ENCODE peak calls at places on chromosomes 3 and 15, in four cellular contexts. M is GM12865, D is Peyer's patch, L is neural crest cell. I is an unnamed sample.

GRCh38 chr3:17151598-17152373 is 267.0 kb downstream of the PLCL2 start:
- DNase-seq in L (no peak), D (peak; percentile 38), M (peak; percentile 97), I (no peak)

GRCh38 chr15:100043069-100043641 is 298.6 kb downstream of the ADAMTS17 start:
- DNase-seq in D (no peak), M (no peak), L (no peak), I (no peak)

GRCh38 chr3:106272302-106272701 is 403.5 kb upstream of the CBLB start:
- DNase-seq in L (no peak), D (no peak), M (no peak), I (no peak)

GRCh38 chr3:149245738-149246451 is 24.3 kb upstream of the CP start:
- DNase-seq in L (no peak), D (no peak), M (peak; percentile 55), I (no peak)

GRCh38 chr3:42067324-42067723 is 23.8 kb upstream of the TRAK1 start:
- DNase-seq in L (no peak), D (no peak), M (peak; percentile 92), I (no peak)

GRCh38 chr15:62209322-62209721 is 44.2 kb upstream of the C2CD4B start:
- DNase-seq in D (no peak), L (no peak), M (no peak), I (no peak)

GRCh38 chr15:64845183-64845611 is 3.5 kb downstream of the PLEKHO2 start:
- DNase-seq in M (peak; percentile 48), L (no peak), D (peak; percentile 58), I (no peak)

GRCh38 chr3:59451800-59452741 is 402.2 kb upstream of the CFAP20DC start:
- DNase-seq in M (no peak), D (no peak), L (no peak), I (no peak)

GRCh38 chr3:18300916-18301315 is 124.2 kb downstream of the SATB1 start:
- DNase-seq in L (no peak), M (no peak), D (no peak), I (no peak)

GRCh38 chr3:64489361-64490044 is 198.3 kb downstream of the ADAMTS9 start:
- DNase-seq in M (no peak), L (peak; percentile 72), D (no peak), I (peak; percentile 83)

GRCh38 chr3:123877466-123877865 is 6.7 kb downstream of the MYLK start:
- DNase-seq in L (no peak), M (no peak), D (no peak), I (no peak)

GRCh38 chr3:176663819-176664218 is 533.5 kb downstream of the TBL1XR1 start:
- DNase-seq in D (no peak), L (no peak), M (peak; percentile 4), I (no peak)

GRCh38 chr15:81642451-81642990 is 268.5 kb upstream of the TMC3 start:
- DNase-seq in L (no peak), D (no peak), M (no peak), I (no peak)

GRCh38 chr3:102089182-102089581 is 239.9 kb downstream of the NFKBIZ start:
- DNase-seq in M (no peak), L (no peak), D (no peak), I (no peak)

GRCh38 chr3:4413467-4413866 is 53.6 kb downstream of the SUMF1 start:
- DNase-seq in L (no peak), M (no peak), D (no peak), I (no peak)

GRCh38 chr3:155252535-155252934 is 40.9 kb downstream of the STRIT1 start:
- DNase-seq in D (no peak), L (no peak), M (no peak), I (no peak)

GRCh38 chr3:61574854-61575253 is 13.5 kb downstream of the PTPRG start:
- DNase-seq in D (no peak), M (no peak), L (no peak), I (no peak)

GRCh38 chr3:52315006-52315405 is 1.1 kb upstream of the DNAH1 start:
- DNase-seq in L (no peak), D (no peak), M (no peak), I (no peak)

GRCh38 chr15:72784233-72784876 is 797 bp upstream of the ADPGK start:
- DNase-seq in L (peak; percentile 60), D (no peak), M (peak; percentile 75), I (no peak)

GRCh38 chr15:101489236-101489632 is 273 bp downstream of the PCSK6 start:
- DNase-seq in L (no peak), M (peak; percentile 13), D (no peak), I (no peak)
- TF ChIP-seq CTCF in L (no peak), M (no peak), D (no peak), I (no peak)

GRCh38 chr15:71469393-71469792 is 341.0 kb upstream of the NR2E3 start:
- DNase-seq in L (no peak), D (no peak), M (no peak), I (no peak)
- TF ChIP-seq CTCF in L (no peak), D (no peak), M (no peak), I (no peak)

GRCh38 chr3:48997102-48997637 is 7.1 kb downstream of the P4HTM start:
- DNase-seq in M (no peak), D (no peak), L (no peak), I (no peak)
- TF ChIP-seq CTCF in M (peak; percentile 0), D (no peak), L (no peak), I (no peak)

GRCh38 chr3:27110020-27110419 is 259.2 kb downstream of the NEK10 start:
- DNase-seq in D (no peak), M (no peak), L (no peak), I (no peak)

GRCh38 chr3:27108322-27108721 is 260.9 kb downstream of the NEK10 start:
- DNase-seq in D (no peak), L (no peak), M (no peak), I (no peak)

GRCh38 chr3:27105904-27106303 is 263.3 kb downstream of the NEK10 start:
- DNase-seq in L (peak; percentile 3), D (no peak), M (no peak), I (no peak)
- TF ChIP-seq CTCF in L (peak; percentile 45), D (no peak), M (no peak), I (peak; percentile 48)

GRCh38 chr15:75185271-75186029 is 16.2 kb upstream of the C15orf39 start:
- DNase-seq in L (no peak), D (no peak), M (no peak), I (no peak)

GRCh38 chr15:75178938-75179772 is 22.5 kb upstream of the C15orf39 start:
- DNase-seq in M (no peak), D (no peak), L (no peak), I (no peak)

GRCh38 chr15:75179773-75180140 is 21.9 kb upstream of the C15orf39 start:
- DNase-seq in L (no peak), D (no peak), M (no peak), I (no peak)

GRCh38 chr15:75181780-75182179 is 19.9 kb upstream of the C15orf39 start:
- DNase-seq in M (no peak), L (no peak), D (no peak), I (no peak)

GRCh38 chr15:75182187-75183131 is 19.2 kb upstream of the C15orf39 start:
- DNase-seq in D (no peak), L (no peak), M (no peak), I (no peak)
- TF ChIP-seq CTCF in D (no peak), L (no peak), M (no peak), I (peak; percentile 34)

GRCh38 chr3:23800731-23801130 is 5.0 kb upstream of the UBE2E1 start:
- DNase-seq in L (no peak), D (no peak), M (peak; percentile 32), I (no peak)
- TF ChIP-seq CTCF in L (no peak), D (no peak), M (peak; percentile 1), I (peak; percentile 21)

GRCh38 chr3:47792699-47793098 is 10.2 kb upstream of the DHX30 start:
- DNase-seq in M (no peak), L (no peak), D (no peak), I (no peak)
- TF ChIP-seq CTCF in M (no peak), L (no peak), D (no peak), I (no peak)

GRCh38 chr3:81242871-81243270 is 518.6 kb downstream of the GBE1 start:
- DNase-seq in M (peak; percentile 4), D (no peak), L (no peak), I (no peak)
- TF ChIP-seq CTCF in M (peak; percentile 18), D (no peak), L (peak; percentile 61), I (peak; percentile 68)

DNA sequence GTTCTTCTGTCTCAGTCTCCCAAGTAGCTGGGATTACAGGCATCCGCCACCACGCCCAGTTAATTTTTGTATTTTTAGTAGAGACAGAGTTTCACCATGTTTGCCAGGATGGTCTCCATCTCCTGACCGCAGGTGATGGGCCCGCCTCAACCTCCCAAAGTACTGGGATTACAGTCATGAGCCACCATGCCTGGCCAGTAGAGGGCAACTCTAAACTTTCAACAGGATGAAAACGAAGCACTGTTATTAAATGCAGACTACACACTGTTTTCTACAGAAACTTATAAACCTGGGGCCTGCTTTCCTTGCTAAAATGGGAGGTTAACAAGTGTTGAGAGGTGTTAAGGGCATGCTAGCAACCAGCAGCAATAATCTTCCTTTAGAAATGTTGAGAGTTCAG is 7.6 kb downstream of the ARPC4 start:
- DNase-seq in L (no peak), D (no peak), M (no peak), I (no peak)
- TF ChIP-seq CTCF in L (peak; percentile 51), D (no peak), M (peak; percentile 10), I (peak; percentile 58)

I was measured in type B pancreatic cell.